ENCODE peak calls at places on chromosomes 7 and 10, in eight cellular contexts. C, T, Y, O, I, P, N and J are unnamed samples.

GRCh38 chr10:45378866-45379265 is 4.8 kb downstream of the ALOX5 start:
- DNase-seq in C (no peak), T (no peak), Y (no peak), O (no peak), I (no peak), P (no peak), N (no peak), J (no peak)

GRCh38 chr10:760622-761021 is 71.2 kb upstream of the DIP2C start:
- DNase-seq in C (no peak), T (no peak), Y (no peak), O (no peak), I (no peak), P (no peak), N (no peak), J (no peak)

GRCh38 chr7:49417034-49417433 is 356.4 kb upstream of the VWC2 start:
- DNase-seq in C (no peak), T (no peak), Y (no peak), O (no peak), I (no peak), P (no peak), N (no peak), J (no peak)

GRCh38 chr7:39838326-39838725 is 111.7 kb upstream of the CDK13 start:
- DNase-seq in C (peak; percentile 67), T (no peak), Y (peak; percentile 98), O (no peak), I (peak; percentile 68), P (no peak), N (peak; percentile 48), J (no peak)

GRCh38 chr10:31603245-31604087 is 284.4 kb downstream of the ZEB1 start:
- DNase-seq in C (peak; percentile 41), T (peak; percentile 98), Y (peak; percentile 96), O (peak; percentile 75), I (peak; percentile 91), P (peak; percentile 75), N (peak; percentile 99), J (peak; percentile 76)

GRCh38 chr7:123423622-123424021 is 110.8 kb downstream of the IQUB start:
- DNase-seq in C (no peak), T (no peak), Y (no peak), O (no peak), I (no peak), P (no peak), N (no peak), J (no peak)

GRCh38 chr7:133780912-133781311 is 346.2 kb upstream of the LRGUK start:
- DNase-seq in C (no peak), T (no peak), Y (no peak), O (no peak), I (no peak), P (no peak), N (no peak), J (no peak)

GRCh38 chr7:29807179-29807841 is 1.0 kb downstream of the WIPF3 start:
- DNase-seq in C (no peak), T (peak; percentile 65), Y (no peak), O (no peak), I (no peak), P (no peak), N (peak; percentile 72), J (peak; percentile 81)

GRCh38 chr10:132158810-132159209 is 27.9 kb upstream of the DPYSL4 start:
- DNase-seq in C (no peak), T (peak; percentile 3), Y (peak; percentile 30), O (no peak), I (no peak), P (no peak), N (no peak), J (no peak)

GRCh38 chr7:86600506-86601290 is 43.0 kb upstream of the GRM3 start:
- DNase-seq in C (no peak), T (no peak), Y (peak; percentile 21), O (peak; percentile 82), I (no peak), P (peak; percentile 22), N (peak; percentile 3), J (peak; percentile 62)

GRCh38 chr7:2757361-2757903 is 69.4 kb downstream of the AMZ1 start:
- DNase-seq in C (no peak), T (peak; percentile 62), Y (peak; percentile 43), O (peak; percentile 68), I (no peak), P (peak; percentile 59), N (peak; percentile 66), J (peak; percentile 58)

GRCh38 chr10:35443858-35444257 is 107.5 kb downstream of the CCNY start:
- DNase-seq in C (peak; percentile 29), T (no peak), Y (no peak), O (no peak), I (no peak), P (no peak), N (no peak), J (no peak)

GRCh38 chr7:123522061-123522460 is 12.3 kb downstream of the IQUB start:
- DNase-seq in C (no peak), T (no peak), Y (no peak), O (no peak), I (peak; percentile 21), P (no peak), N (no peak), J (no peak)

GRCh38 chr7:95157381-95157780 is 167.0 kb downstream of the PON1 start:
- DNase-seq in C (no peak), T (no peak), Y (no peak), O (no peak), I (no peak), P (no peak), N (no peak), J (no peak)

GRCh38 chr10:130179640-130180039 is 43.4 kb downstream of the GLRX3 start:
- DNase-seq in C (peak; percentile 89), T (no peak), Y (peak; percentile 45), O (peak; percentile 76), I (peak; percentile 87), P (no peak), N (no peak), J (no peak)